ENCODE peak calls at places on chromosome 12, in nine cellular contexts. I, K, O, L, Q, E, X, Y and W are unnamed samples.

GRCh38 chr12:33724867-33725266 is 285.2 kb upstream of the SYT10 start:
- DNase-seq in I (no peak), K (no peak), Y (no peak), O (no peak), E (no peak), L (no peak), X (no peak), Q (no peak), W (no peak)

GRCh38 chr12:48586361-48586760 is 16.5 kb upstream of the LALBA start:
- DNase-seq in I (no peak), Y (no peak), K (no peak), X (no peak), E (no peak), O (no peak), Q (no peak), L (no peak), W (no peak)

GRCh38 chr12:5078423-5078822 is 34.7 kb downstream of the KCNA5 start:
- DNase-seq in O (peak; percentile 34), E (no peak), X (no peak), K (peak; percentile 72), I (no peak), Q (no peak), Y (no peak), L (no peak), W (no peak)

GRCh38 chr12:73452672-73453469 is 1084.8 kb upstream of the ATXN7L3B start:
- DNase-seq in E (no peak), Y (no peak), K (no peak), Q (no peak), L (no peak), X (no peak), I (no peak), O (no peak), W (no peak)

GRCh38 chr12:75705749-75706719 is 194.6 kb upstream of the KRR1 start:
- DNase-seq in I (no peak), L (peak; percentile 51), K (peak; percentile 64), X (peak; percentile 99), O (no peak), Q (peak; percentile 41), E (no peak), Y (no peak), W (no peak)

GRCh38 chr12:88325076-88325827 is 183.1 kb downstream of the TMTC3 start:
- DNase-seq in X (peak; percentile 94), Y (no peak), Q (peak; percentile 65), I (no peak), K (no peak), O (no peak), L (no peak), E (no peak), W (no peak)

GRCh38 chr12:46212108-46212982 is 56.5 kb downstream of the SLC38A1 start:
- DNase-seq in K (no peak), O (no peak), Q (no peak), L (no peak), I (no peak), Y (no peak), X (no peak), E (no peak), W (no peak)

GRCh38 chr12:843609-844008 is 91.2 kb downstream of the WNK1 start:
- DNase-seq in E (no peak), Q (no peak), I (no peak), Y (no peak), O (no peak), L (no peak), K (no peak), X (peak; percentile 38), W (no peak)

GRCh38 chr12:55728185-55728931 is 451 bp downstream of the CD63 start:
- DNase-seq in E (peak; percentile 28), X (peak; percentile 80), O (peak; percentile 86), Q (peak; percentile 60), K (peak; percentile 88), I (peak; percentile 79), Y (peak; percentile 32), L (peak; percentile 87), W (no peak)

GRCh38 chr12:113231275-113232231 is 10.3 kb downstream of the TPCN1 start:
- DNase-seq in Q (peak; percentile 36), Y (no peak), X (peak; percentile 79), L (peak; percentile 24), O (peak; percentile 54), E (no peak), I (peak; percentile 63), K (peak; percentile 58), W (no peak)

GRCh38 chr12:45183263-45183662 is 32.6 kb upstream of the ANO6 start:
- DNase-seq in Q (peak; percentile 12), K (no peak), X (peak; percentile 49), O (no peak), Y (no peak), E (no peak), I (no peak), L (no peak), W (no peak)

GRCh38 chr12:68446896-68447806 is 115.0 kb upstream of the MDM1 start:
- DNase-seq in I (no peak), E (no peak), O (no peak), L (no peak), X (no peak), Q (no peak), Y (no peak), K (no peak), W (no peak)

GRCh38 chr12:6916426-6917200 is 2.2 kb downstream of the ENO2 start:
- DNase-seq in Y (no peak), K (no peak), E (no peak), Q (no peak), I (no peak), O (no peak), X (no peak), L (peak; percentile 28), W (no peak)

GRCh38 chr12:113997365-113997764 is 31.2 kb upstream of the RBM19 start:
- DNase-seq in L (no peak), Y (peak; percentile 35), X (no peak), I (no peak), E (no peak), K (no peak), O (no peak), Q (no peak), W (no peak)

GRCh38 chr12:119644930-119645329 is 23.0 kb upstream of the PRKAB1 start:
- DNase-seq in Q (no peak), Y (no peak), K (no peak), L (no peak), E (no peak), O (no peak), I (no peak), X (no peak), W (no peak)

GRCh38 chr12:119645535-119646059 is 22.3 kb upstream of the PRKAB1 start:
- DNase-seq in L (no peak), E (no peak), Q (no peak), Y (no peak), K (no peak), I (no peak), O (no peak), X (no peak), W (no peak)

DNA sequence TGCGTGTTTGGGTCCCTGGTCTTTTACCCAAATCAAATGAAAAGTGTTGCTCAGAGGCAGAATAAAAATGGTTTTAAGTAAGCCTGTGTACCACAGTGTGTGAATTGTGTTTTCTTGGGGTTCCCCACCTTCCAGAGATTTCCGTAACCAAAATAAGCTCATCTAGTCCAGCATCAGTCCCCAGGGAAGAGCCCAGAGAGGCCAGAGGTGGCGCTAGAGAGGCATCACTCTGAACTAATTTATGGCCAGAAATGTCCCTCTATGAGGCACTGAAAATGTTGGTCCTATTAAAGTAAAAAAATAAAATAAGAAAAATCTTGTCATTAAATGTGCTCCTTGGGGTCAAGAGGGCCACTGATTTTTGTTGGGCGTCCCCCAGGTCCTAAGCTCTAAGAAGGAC is 24.9 kb upstream of the PRKAB1 start:
- DNase-seq in K (no peak), Q (no peak), L (no peak), O (no peak), E (no peak), Y (no peak), I (no peak), X (no peak), W (no peak)
- TF ChIP-seq CTCF in K (no peak), Q (no peak), L (no peak), O (no peak), E (peak; percentile 43), Y (peak; percentile 43), I (no peak), X (peak; percentile 37), W (peak; percentile 25)

GRCh38 chr12:10365716-10366433 is 24.0 kb downstream of the KLRK1 start:
- DNase-seq in Y (no peak), E (no peak), O (no peak), I (no peak), X (peak; percentile 35), L (no peak), K (no peak), Q (no peak), W (no peak)

GRCh38 chr12:10368206-10369171 is 21.4 kb downstream of the KLRK1 start:
- DNase-seq in K (no peak), I (no peak), Q (no peak), O (no peak), Y (no peak), E (no peak), X (no peak), L (no peak), W (no peak)

GRCh38 chr12:10364839-10365681 is 24.8 kb downstream of the KLRK1 start:
- DNase-seq in Q (peak; percentile 53), L (peak; percentile 76), I (peak; percentile 72), K (peak; percentile 86), Y (peak; percentile 81), E (no peak), X (peak; percentile 89), O (peak; percentile 62), W (peak; percentile 51)

GRCh38 chr12:10363922-10364838 is 25.7 kb downstream of the KLRK1 start:
- DNase-seq in X (peak; percentile 56), E (no peak), K (peak; percentile 76), I (no peak), Q (no peak), Y (peak; percentile 89), L (peak; percentile 51), O (no peak), W (no peak)

DNA sequence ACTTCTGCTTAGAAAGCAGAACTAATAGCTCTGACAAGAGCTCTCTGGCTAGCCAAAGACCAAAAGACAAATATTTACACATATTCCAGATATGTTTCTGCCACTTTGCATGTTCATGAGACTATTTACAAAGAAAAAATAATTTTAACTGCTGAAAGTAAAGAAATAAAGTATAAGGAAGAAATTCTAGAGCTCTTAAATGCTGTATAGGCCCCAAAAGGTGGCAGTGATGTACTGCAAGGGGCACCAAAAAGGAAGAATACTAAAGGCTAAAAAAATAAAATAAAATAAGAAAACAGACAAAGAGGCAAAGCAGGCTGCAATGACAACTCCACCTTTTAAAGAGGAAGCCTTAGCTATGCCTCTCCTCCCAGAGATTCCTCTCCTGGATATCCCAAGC is 23.0 kb downstream of the KLRK1 start:
- DNase-seq in L (no peak), O (no peak), E (no peak), Y (no peak), X (peak; percentile 61), I (no peak), Q (peak; percentile 70), K (no peak), W (no peak)
- TF ChIP-seq CTCF in L (no peak), O (no peak), E (peak; percentile 42), Y (peak; percentile 4), X (peak; percentile 36), I (no peak), Q (peak; percentile 72), K (no peak), W (peak; percentile 28)

GRCh38 chr12:23888396-23889068 is 60.9 kb downstream of the SOX5 start:
- DNase-seq in O (no peak), X (peak; percentile 15), I (no peak), Q (no peak), K (no peak), Y (no peak), L (no peak), E (no peak), W (no peak)
- TF ChIP-seq CTCF in O (no peak), X (no peak), I (no peak), Q (no peak), K (no peak), Y (no peak), L (no peak), E (no peak), W (no peak)

GRCh38 chr12:32448581-32448980 is 49.2 kb downstream of the FGD4 start:
- DNase-seq in X (no peak), O (no peak), L (no peak), Y (no peak), E (no peak), Q (no peak), I (no peak), K (no peak), W (no peak)
- TF ChIP-seq CTCF in X (no peak), O (no peak), L (no peak), Y (no peak), E (no peak), Q (no peak), I (no peak), K (no peak), W (no peak)